ENCODE peak calls at places on chromosomes 12 and 14, in ten cellular contexts. H, B, W, G, Y, T, P, J, C and A are unnamed samples.

GRCh38 chr12:32336261-32336660 is 63.1 kb upstream of the FGD4 start:
- DNase-seq in B (no peak), C (no peak), H (no peak), P (no peak), G (no peak), T (no peak), W (no peak), J (no peak), Y (no peak), A (no peak)

GRCh38 chr12:87092421-87092820 is 836.2 kb upstream of the MGAT4C start:
- DNase-seq in Y (no peak), G (no peak), T (no peak), P (no peak), W (no peak), H (no peak), C (no peak), J (no peak), B (no peak), A (no peak)

GRCh38 chr12:5586201-5586600 is 154.3 kb downstream of the NTF3 start:
- DNase-seq in P (no peak), G (peak; percentile 36), C (no peak), J (no peak), T (no peak), B (no peak), H (no peak), W (no peak), Y (no peak), A (no peak)

GRCh38 chr12:49358548-49359141 is 8.6 kb upstream of the SPATS2 start:
- DNase-seq in B (no peak), W (no peak), J (peak; percentile 58), T (peak; percentile 62), P (peak; percentile 54), C (peak; percentile 89), Y (no peak), G (peak; percentile 80), H (no peak), A (peak; percentile 93)

GRCh38 chr14:66378712-66379111 is 107.5 kb upstream of the CCDC196 start:
- DNase-seq in G (no peak), C (no peak), P (no peak), Y (no peak), B (no peak), H (no peak), T (no peak), W (no peak), J (no peak), A (no peak)

GRCh38 chr14:22767323-22767589 is 768 bp downstream of the OXA1L start:
- DNase-seq in T (no peak), B (no peak), Y (no peak), W (no peak), H (no peak), P (no peak), J (no peak), G (no peak), C (no peak), A (peak; percentile 83)

GRCh38 chr12:101172316-101172715 is 37.7 kb downstream of the SLC5A8 start:
- DNase-seq in Y (no peak), H (no peak), W (no peak), P (no peak), C (peak; percentile 50), G (peak; percentile 6), J (no peak), B (no peak), T (no peak), A (no peak)

GRCh38 chr12:111529424-111530368 is 69.4 kb downstream of the ATXN2 start:
- DNase-seq in J (peak; percentile 55), G (peak; percentile 71), P (no peak), C (peak; percentile 79), H (no peak), Y (peak; percentile 26), B (no peak), T (peak; percentile 51), W (no peak), A (peak; percentile 89)

DNA sequence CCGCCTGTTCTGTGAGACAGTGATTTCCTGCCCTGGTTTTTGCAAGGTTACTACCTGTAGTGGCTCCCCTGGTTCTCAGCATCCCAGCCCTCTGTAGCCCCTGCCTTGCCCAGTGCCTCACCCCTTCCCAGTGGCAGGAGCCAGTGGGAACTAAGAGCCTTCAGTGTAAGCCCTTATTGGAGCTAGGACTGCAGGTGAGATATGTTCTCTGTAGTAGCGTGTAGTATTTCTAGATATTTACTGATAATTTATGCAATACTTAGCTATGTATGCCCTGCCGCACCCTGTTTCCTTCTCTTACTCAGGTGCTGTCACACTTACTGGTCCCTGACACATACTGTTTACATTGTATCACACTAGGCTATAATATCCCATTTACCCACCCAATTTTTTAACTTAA is 3.6 kb downstream of the BMAL2 start:
- DNase-seq in H (no peak), T (no peak), G (no peak), Y (no peak), C (no peak), P (no peak), J (no peak), B (no peak), W (peak; percentile 56), A (no peak)
- H3K27ac ChIP-seq in H (no peak overlapping the region), T (no peak overlapping the region), G (no peak overlapping the region), Y (no peak overlapping the region), C (no peak overlapping the region), P (no peak overlapping the region), J (no peak overlapping the region), B (no peak overlapping the region), W (peak overlapping the region; percentile 85), A (no peak overlapping the region)

GRCh38 chr14:105196228-105196960 is 15.3 kb upstream of the NUDT14 start:
- DNase-seq in J (no peak), W (no peak), C (no peak), B (no peak), T (no peak), H (no peak), P (no peak), Y (no peak), G (no peak), A (no peak)

GRCh38 chr14:105197274-105197673 is 16.2 kb upstream of the NUDT14 start:
- DNase-seq in C (no peak), B (peak; percentile 78), W (no peak), J (no peak), Y (no peak), G (peak; percentile 67), P (no peak), H (no peak), T (no peak), A (no peak)

GRCh38 chr14:105193916-105194782 is 13.0 kb upstream of the NUDT14 start:
- DNase-seq in T (no peak), H (no peak), Y (no peak), B (no peak), P (no peak), C (peak; percentile 74), W (no peak), G (peak; percentile 22), J (peak; percentile 37), A (peak; percentile 55)

GRCh38 chr14:105195051-105195450 is 13.9 kb upstream of the NUDT14 start:
- DNase-seq in P (no peak), H (no peak), J (no peak), G (no peak), C (no peak), B (no peak), W (no peak), Y (no peak), T (no peak), A (no peak)

GRCh38 chr14:105195533-105196227 is 14.6 kb upstream of the NUDT14 start:
- DNase-seq in H (no peak), B (no peak), Y (no peak), J (no peak), P (no peak), W (no peak), C (peak; percentile 71), G (peak; percentile 20), T (no peak), A (peak; percentile 58)
- H3K27ac ChIP-seq in H (peak overlapping the region; percentile 25), B (peak overlapping the region; percentile 50), Y (no peak overlapping the region), J (no peak overlapping the region), P (no peak overlapping the region), W (no peak overlapping the region), C (no peak overlapping the region), G (no peak overlapping the region), T (no peak overlapping the region), A (no peak overlapping the region)

GRCh38 chr12:123091756-123092155 is 59.1 kb downstream of the PITPNM2 start:
- DNase-seq in W (no peak), J (no peak), G (no peak), Y (no peak), B (no peak), T (no peak), C (no peak), H (no peak), P (no peak), A (no peak)

GRCh38 chr12:123092866-123093265 is 58.0 kb downstream of the PITPNM2 start:
- DNase-seq in B (no peak), G (no peak), P (no peak), J (no peak), Y (no peak), T (no peak), H (no peak), C (no peak), W (no peak), A (no peak)

GRCh38 chr12:123096159-123096558 is 54.7 kb downstream of the PITPNM2 start:
- DNase-seq in B (no peak), T (no peak), Y (no peak), W (no peak), H (no peak), G (no peak), J (no peak), P (no peak), C (no peak), A (no peak)

GRCh38 chr12:123095074-123095694 is 55.7 kb downstream of the PITPNM2 start:
- DNase-seq in P (no peak), H (no peak), Y (no peak), W (no peak), T (no peak), J (no peak), B (no peak), C (no peak), G (no peak), A (no peak)

GRCh38 chr12:123094349-123095073 is 56.4 kb downstream of the PITPNM2 start:
- DNase-seq in C (no peak), T (no peak), W (no peak), G (peak; percentile 82), H (peak; percentile 79), Y (no peak), B (peak; percentile 81), J (no peak), P (peak; percentile 70), A (no peak)
- H3K27ac ChIP-seq in C (no peak overlapping the region), T (no peak overlapping the region), W (no peak overlapping the region), G (no peak overlapping the region), H (peak overlapping the region; percentile 72), Y (no peak overlapping the region), B (peak overlapping the region; percentile 80), J (no peak overlapping the region), P (peak overlapping the region; percentile 76), A (no peak overlapping the region)

GRCh38 chr14:105470812-105471771 is 3.5 kb upstream of the CRIP2 start:
- DNase-seq in W (no peak), Y (no peak), C (peak; percentile 59), H (no peak), T (no peak), B (no peak), P (no peak), G (peak; percentile 20), J (no peak), A (peak; percentile 91)

GRCh38 chr14:105467942-105468471 is 6.6 kb upstream of the CRIP2 start:
- DNase-seq in G (no peak), J (no peak), P (no peak), C (no peak), H (no peak), Y (no peak), W (no peak), T (no peak), B (no peak), A (no peak)

GRCh38 chr14:105470163-105470811 is 4.3 kb upstream of the CRIP2 start:
- DNase-seq in T (no peak), P (no peak), J (no peak), C (no peak), G (no peak), B (no peak), Y (no peak), W (no peak), H (no peak), A (no peak)

GRCh38 chr14:105468621-105469241 is 5.9 kb upstream of the CRIP2 start:
- DNase-seq in P (no peak), T (no peak), Y (no peak), B (peak; percentile 79), J (no peak), H (no peak), C (no peak), G (no peak), W (no peak), A (no peak)

GRCh38 chr14:105469456-105470162 is 5.0 kb upstream of the CRIP2 start:
- DNase-seq in H (no peak), J (no peak), G (no peak), B (no peak), P (no peak), W (no peak), C (no peak), Y (no peak), T (no peak), A (no peak)
- H3K27ac ChIP-seq in H (no peak overlapping the region), J (no peak overlapping the region), G (peak overlapping the region; percentile 98), B (no peak overlapping the region), P (peak overlapping the region; percentile 98), W (no peak overlapping the region), C (no peak overlapping the region), Y (no peak overlapping the region), T (no peak overlapping the region), A (no peak overlapping the region)